ENCODE peak calls at places on chromosomes 7 and 10, in seven cellular contexts. One of them, this sample, is unnamed.

GRCh38 chr10:34637419-34637911 is 177.6 kb downstream of the PARD3 start:
- DNase-seq in AG04450: no peak
- DNase-seq in dorsolateral prefrontal cortex: peak
- DNase-seq in cardiac muscle cell: peak
- DNase-seq in cardiac fibroblast: peak
- DNase-seq in skeletal muscle cell: no peak
- DNase-seq in adipocyte: peak
- DNase-seq in this sample: no peak

GRCh38 chr7:6576024-6576866 is 1.0 kb upstream of the ZDHHC4 start:
- DNase-seq in AG04450: no peak
- DNase-seq in dorsolateral prefrontal cortex: no peak
- DNase-seq in cardiac muscle cell: no peak
- DNase-seq in cardiac fibroblast: no peak
- DNase-seq in skeletal muscle cell: no peak
- DNase-seq in adipocyte: no peak
- DNase-seq in this sample: no peak

GRCh38 chr7:99036531-99037175 is 107.3 kb downstream of the SMURF1 start:
- DNase-seq in AG04450: no peak
- DNase-seq in dorsolateral prefrontal cortex: peak
- DNase-seq in cardiac muscle cell: peak
- DNase-seq in cardiac fibroblast: peak
- DNase-seq in skeletal muscle cell: no peak
- DNase-seq in adipocyte: peak
- DNase-seq in this sample: no peak

GRCh38 chr7:16758634-16759602 is 5.4 kb downstream of the TSPAN13 start:
- DNase-seq in AG04450: no peak
- DNase-seq in dorsolateral prefrontal cortex: no peak
- DNase-seq in cardiac muscle cell: no peak
- DNase-seq in cardiac fibroblast: no peak
- DNase-seq in skeletal muscle cell: no peak
- DNase-seq in adipocyte: no peak
- DNase-seq in this sample: no peak

GRCh38 chr10:24897326-24897926 is 55.0 kb downstream of the PRTFDC1 start:
- DNase-seq in AG04450: no peak
- DNase-seq in dorsolateral prefrontal cortex: no peak
- DNase-seq in cardiac muscle cell: peak
- DNase-seq in cardiac fibroblast: peak
- DNase-seq in skeletal muscle cell: no peak
- DNase-seq in adipocyte: peak
- DNase-seq in this sample: no peak

GRCh38 chr10:108789911-108790310 is 1133.4 kb downstream of the XPNPEP1 start:
- DNase-seq in AG04450: no peak
- DNase-seq in dorsolateral prefrontal cortex: no peak
- DNase-seq in cardiac muscle cell: peak
- DNase-seq in cardiac fibroblast: peak
- DNase-seq in skeletal muscle cell: peak
- DNase-seq in adipocyte: no peak
- DNase-seq in this sample: no peak

GRCh38 chr10:102951316-102951715 is 33.2 kb downstream of the CNNM2 start:
- DNase-seq in AG04450: no peak
- DNase-seq in dorsolateral prefrontal cortex: no peak
- DNase-seq in cardiac muscle cell: no peak
- DNase-seq in cardiac fibroblast: peak
- DNase-seq in skeletal muscle cell: no peak
- DNase-seq in adipocyte: no peak
- DNase-seq in this sample: no peak

GRCh38 chr10:114881462-114881861 is 56.5 kb upstream of the TRUB1 start:
- DNase-seq in AG04450: no peak
- DNase-seq in dorsolateral prefrontal cortex: no peak
- DNase-seq in cardiac muscle cell: no peak
- DNase-seq in cardiac fibroblast: no peak
- DNase-seq in skeletal muscle cell: no peak
- DNase-seq in adipocyte: no peak
- DNase-seq in this sample: no peak

GRCh38 chr7:8627322-8627721 is 193.9 kb downstream of the NXPH1 start:
- DNase-seq in AG04450: no peak
- DNase-seq in dorsolateral prefrontal cortex: no peak
- DNase-seq in cardiac muscle cell: no peak
- DNase-seq in cardiac fibroblast: no peak
- DNase-seq in skeletal muscle cell: no peak
- DNase-seq in adipocyte: no peak
- DNase-seq in this sample: no peak

GRCh38 chr10:79079490-79080355 is 11.0 kb downstream of the ZMIZ1 start:
- DNase-seq in AG04450: no peak
- DNase-seq in dorsolateral prefrontal cortex: no peak
- DNase-seq in cardiac muscle cell: peak
- DNase-seq in cardiac fibroblast: peak
- DNase-seq in skeletal muscle cell: no peak
- DNase-seq in adipocyte: peak
- DNase-seq in this sample: no peak

GRCh38 chr10:129498680-129499079 is 31.6 kb downstream of the MGMT start:
- DNase-seq in AG04450: no peak
- DNase-seq in dorsolateral prefrontal cortex: no peak
- DNase-seq in cardiac muscle cell: no peak
- DNase-seq in cardiac fibroblast: no peak
- DNase-seq in skeletal muscle cell: no peak
- DNase-seq in adipocyte: no peak
- DNase-seq in this sample: no peak

GRCh38 chr10:59433720-59434428 is 71.5 kb upstream of the FAM13C start:
- DNase-seq in AG04450: no peak
- DNase-seq in dorsolateral prefrontal cortex: no peak
- DNase-seq in cardiac muscle cell: peak
- DNase-seq in cardiac fibroblast: no peak
- DNase-seq in skeletal muscle cell: no peak
- DNase-seq in adipocyte: no peak
- DNase-seq in this sample: no peak

GRCh38 chr10:18437486-18437885 is 213.9 kb downstream of the NSUN6 start:
- DNase-seq in AG04450: no peak
- DNase-seq in dorsolateral prefrontal cortex: no peak
- DNase-seq in cardiac muscle cell: no peak
- DNase-seq in cardiac fibroblast: peak
- DNase-seq in skeletal muscle cell: no peak
- DNase-seq in adipocyte: no peak
- DNase-seq in this sample: no peak

GRCh38 chr7:48643420-48644013 is 280.8 kb upstream of the CDC14C start:
- DNase-seq in AG04450: no peak
- DNase-seq in dorsolateral prefrontal cortex: no peak
- DNase-seq in cardiac muscle cell: no peak
- DNase-seq in cardiac fibroblast: no peak
- DNase-seq in skeletal muscle cell: no peak
- DNase-seq in adipocyte: no peak
- DNase-seq in this sample: no peak

GRCh38 chr7:157460721-157461120 is 123.9 kb downstream of the DNAJB6 start:
- DNase-seq in AG04450: no peak
- DNase-seq in dorsolateral prefrontal cortex: no peak
- DNase-seq in cardiac muscle cell: no peak
- DNase-seq in cardiac fibroblast: no peak
- DNase-seq in skeletal muscle cell: no peak
- DNase-seq in adipocyte: no peak
- DNase-seq in this sample: no peak

GRCh38 chr7:71637578-71637977 is 505.6 kb downstream of the GALNT17 start:
- DNase-seq in AG04450: no peak
- DNase-seq in dorsolateral prefrontal cortex: no peak
- DNase-seq in cardiac muscle cell: peak
- DNase-seq in cardiac fibroblast: peak
- DNase-seq in skeletal muscle cell: peak
- DNase-seq in adipocyte: peak
- DNase-seq in this sample: no peak

GRCh38 chr7:27197137-27198042 is 2.5 kb downstream of the HOXA13 start:
- DNase-seq in AG04450: no peak
- DNase-seq in dorsolateral prefrontal cortex: no peak
- DNase-seq in cardiac muscle cell: no peak
- DNase-seq in cardiac fibroblast: no peak
- DNase-seq in skeletal muscle cell: no peak
- DNase-seq in adipocyte: no peak
- DNase-seq in this sample: no peak
- H3K4me3 ChIP-seq in AG04450: no peak
- H3K4me3 ChIP-seq in dorsolateral prefrontal cortex: no peak
- H3K4me3 ChIP-seq in cardiac muscle cell: no peak
- H3K4me3 ChIP-seq in cardiac fibroblast: no peak
- H3K4me3 ChIP-seq in skeletal muscle cell: no peak
- H3K4me3 ChIP-seq in adipocyte: no peak
- H3K4me3 ChIP-seq in this sample: no peak

DNA sequence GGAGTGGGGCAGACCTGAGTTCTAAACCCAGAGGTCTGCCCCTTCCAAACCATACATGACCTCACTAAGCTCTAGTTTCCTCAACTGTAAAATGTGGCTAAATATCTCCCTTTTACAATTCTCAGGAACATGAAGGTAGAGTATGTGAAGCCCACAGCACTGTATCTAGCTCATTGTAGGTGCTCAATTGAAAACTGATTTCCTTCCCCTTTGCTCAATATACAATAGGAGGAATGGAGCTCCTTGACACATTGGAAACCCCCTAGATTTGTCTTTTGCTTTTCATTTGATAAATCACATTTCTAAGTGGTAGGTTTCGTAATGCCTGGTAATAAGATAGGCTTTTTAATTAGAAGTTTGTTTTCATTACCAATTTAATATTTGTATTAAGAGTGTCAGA is 153.3 kb downstream of the ARID5B start:
- DNase-seq in AG04450: no peak
- DNase-seq in dorsolateral prefrontal cortex: no peak
- DNase-seq in cardiac muscle cell: no peak
- DNase-seq in cardiac fibroblast: no peak
- DNase-seq in skeletal muscle cell: no peak
- DNase-seq in adipocyte: no peak
- DNase-seq in this sample: no peak
- H3K4me3 ChIP-seq in AG04450: peak
- H3K4me3 ChIP-seq in dorsolateral prefrontal cortex: peak
- H3K4me3 ChIP-seq in cardiac muscle cell: no peak
- H3K4me3 ChIP-seq in cardiac fibroblast: no peak
- H3K4me3 ChIP-seq in skeletal muscle cell: no peak
- H3K4me3 ChIP-seq in adipocyte: peak
- H3K4me3 ChIP-seq in this sample: no peak

DNA sequence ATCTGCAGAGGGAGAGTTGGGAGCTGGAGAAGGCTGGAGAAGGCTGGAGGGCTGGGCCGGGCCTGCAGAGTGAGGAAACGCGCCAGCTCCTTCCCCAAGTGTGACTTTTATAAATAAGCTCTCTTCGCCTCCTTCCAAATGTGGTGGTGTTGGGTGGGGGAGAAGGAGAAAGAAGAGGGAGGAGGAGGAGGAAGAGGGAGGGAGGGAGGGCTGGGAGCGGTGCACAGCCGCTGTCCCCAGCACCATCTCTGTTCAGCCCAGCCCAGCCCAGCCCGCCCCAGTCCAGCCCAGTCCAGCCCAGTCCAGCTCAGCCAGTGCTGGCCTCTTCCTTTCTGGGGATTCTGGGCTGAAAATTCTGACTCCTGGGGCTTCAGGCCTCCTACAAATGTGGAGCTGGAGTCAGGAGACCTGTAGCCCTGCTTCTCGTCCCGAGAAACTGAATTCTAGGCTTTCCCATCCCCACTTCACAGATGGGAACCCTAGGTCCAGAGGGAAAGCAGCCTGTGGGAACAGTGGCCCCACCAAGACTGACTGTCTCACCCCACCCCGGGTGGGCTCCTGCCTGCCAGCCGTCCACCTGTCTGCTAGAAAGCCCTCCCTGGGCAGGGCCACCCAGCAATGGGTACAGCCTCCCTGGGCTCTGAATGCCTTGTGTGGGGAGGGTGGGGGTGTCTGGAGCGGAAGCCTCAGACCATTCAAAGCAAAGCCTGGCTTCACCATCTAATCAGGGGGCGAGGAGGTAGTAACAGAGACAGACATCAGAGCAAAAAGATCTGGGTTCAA is 2.3 kb downstream of the STX1A start:
- DNase-seq in AG04450: no peak
- DNase-seq in dorsolateral prefrontal cortex: no peak
- DNase-seq in cardiac muscle cell: peak
- DNase-seq in cardiac fibroblast: peak
- DNase-seq in skeletal muscle cell: no peak
- DNase-seq in adipocyte: no peak
- DNase-seq in this sample: no peak
- H3K4me3 ChIP-seq in AG04450: peak
- H3K4me3 ChIP-seq in dorsolateral prefrontal cortex: peak
- H3K4me3 ChIP-seq in cardiac muscle cell: no peak
- H3K4me3 ChIP-seq in cardiac fibroblast: peak
- H3K4me3 ChIP-seq in skeletal muscle cell: peak
- H3K4me3 ChIP-seq in adipocyte: peak
- H3K4me3 ChIP-seq in this sample: no peak

DNA sequence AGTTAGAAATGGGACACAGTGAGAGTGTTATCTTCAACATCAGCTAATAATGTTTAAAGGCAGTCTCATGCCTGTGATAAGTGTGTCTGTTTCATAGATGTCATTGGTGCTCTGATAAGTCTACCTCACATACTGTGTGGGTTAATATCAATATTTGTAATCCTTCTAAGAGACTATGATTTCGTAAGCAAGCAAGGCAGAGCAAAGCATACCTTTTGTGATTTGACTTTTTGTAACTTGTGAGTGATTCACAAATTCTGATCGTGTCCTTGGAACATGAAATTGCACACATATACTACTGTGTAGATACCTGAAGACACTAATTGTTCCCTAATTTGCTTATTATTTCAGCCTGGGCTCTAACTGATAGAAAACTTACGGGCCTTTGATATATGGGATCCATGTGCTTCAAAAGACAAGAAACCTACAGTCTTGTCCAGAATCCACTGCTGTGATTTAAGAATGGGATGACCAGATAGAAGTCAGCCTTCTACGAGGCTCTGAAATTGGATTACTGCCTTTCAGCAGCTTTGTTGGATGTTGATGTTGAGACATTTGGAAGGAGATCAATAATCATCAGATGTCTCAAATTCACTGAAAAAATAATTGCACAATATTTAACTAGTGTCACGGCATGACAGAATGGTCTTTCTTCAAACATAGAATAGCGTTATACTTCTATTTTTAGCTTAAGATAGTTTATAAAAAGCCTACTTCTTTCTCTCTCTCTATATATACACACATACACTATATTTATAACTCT is 63.2 kb upstream of the KLF6 start:
- DNase-seq in AG04450: no peak
- DNase-seq in dorsolateral prefrontal cortex: no peak
- DNase-seq in cardiac muscle cell: no peak
- DNase-seq in cardiac fibroblast: peak
- DNase-seq in skeletal muscle cell: no peak
- DNase-seq in adipocyte: peak
- DNase-seq in this sample: no peak
- H3K4me3 ChIP-seq in AG04450: no peak
- H3K4me3 ChIP-seq in dorsolateral prefrontal cortex: no peak
- H3K4me3 ChIP-seq in cardiac muscle cell: no peak
- H3K4me3 ChIP-seq in cardiac fibroblast: no peak
- H3K4me3 ChIP-seq in skeletal muscle cell: no peak
- H3K4me3 ChIP-seq in adipocyte: peak
- H3K4me3 ChIP-seq in this sample: no peak